ENCODE peak calls at places on chromosome 16, in four cellular contexts. One of them, this sample, is unnamed.

GRCh38 chr16:27753563-27753962 is 203.6 kb downstream of the KATNIP start:
- DNase-seq in left colon: no peak
- DNase-seq in SJCRH30: no peak
- DNase-seq in T47D: no peak
- DNase-seq in this sample: no peak

GRCh38 chr16:79519448-79519847 is 81.1 kb downstream of the MAF start:
- DNase-seq in left colon: no peak
- DNase-seq in SJCRH30: no peak
- DNase-seq in T47D: no peak
- DNase-seq in this sample: no peak

GRCh38 chr16:19542138-19542821 is 13.2 kb upstream of the VPS35L start:
- DNase-seq in left colon: no peak
- DNase-seq in SJCRH30: peak
- DNase-seq in T47D: no peak
- DNase-seq in this sample: no peak

GRCh38 chr16:85227924-85228462 is 115.7 kb upstream of the CIBAR2 start:
- DNase-seq in left colon: no peak
- DNase-seq in SJCRH30: peak
- DNase-seq in T47D: no peak
- DNase-seq in this sample: no peak

GRCh38 chr16:87384162-87384999 is 805 bp upstream of the FBXO31 start:
- DNase-seq in left colon: no peak
- DNase-seq in SJCRH30: no peak
- DNase-seq in T47D: no peak
- DNase-seq in this sample: no peak

GRCh38 chr16:81261049-81261648 is 22.7 kb downstream of the BCO1 start:
- DNase-seq in left colon: no peak
- DNase-seq in SJCRH30: peak
- DNase-seq in T47D: peak
- DNase-seq in this sample: no peak

GRCh38 chr16:30741461-30741914 is 6.7 kb upstream of the PHKG2 start:
- DNase-seq in left colon: peak
- DNase-seq in SJCRH30: peak
- DNase-seq in T47D: peak
- DNase-seq in this sample: peak

GRCh38 chr16:66746682-66747081 is 4.7 kb downstream of the DYNC1LI2 start:
- DNase-seq in left colon: no peak
- DNase-seq in SJCRH30: no peak
- DNase-seq in T47D: no peak
- DNase-seq in this sample: no peak

GRCh38 chr16:9134739-9135138 is 43.3 kb downstream of the HAPSTR1 start:
- DNase-seq in left colon: no peak
- DNase-seq in SJCRH30: peak
- DNase-seq in T47D: peak
- DNase-seq in this sample: peak

GRCh38 chr16:57536306-57537193 is at the start of gene CCDC102A:
- DNase-seq in left colon: no peak
- DNase-seq in SJCRH30: no peak
- DNase-seq in T47D: peak
- DNase-seq in this sample: peak

This sample was measured in pancreas.